ENCODE peak calls at places on chromosomes 13 and 19, in five cellular contexts. One of them, this sample, is unnamed. For H3K9me3 and H3K4me1, the result is how much of the 10 kb centered on the place peaks cover.

GRCh38 chr19:8363803-8364771 is at the start of gene ANGPTL4:
- DNase-seq in neural progenitor cell: peak
- DNase-seq in left lung: peak
- DNase-seq in psoas muscle: peak
- DNase-seq in endodermal cell: peak
- DNase-seq in this sample: peak

GRCh38 chr19:12749938-12750521 is 1.6 kb upstream of the BEST2 start:
- DNase-seq in neural progenitor cell: no peak
- DNase-seq in left lung: no peak
- DNase-seq in psoas muscle: no peak
- DNase-seq in endodermal cell: no peak
- DNase-seq in this sample: no peak

GRCh38 chr13:32734511-32734910 is 148.3 kb downstream of the PDS5B start:
- DNase-seq in neural progenitor cell: no peak
- DNase-seq in left lung: no peak
- DNase-seq in psoas muscle: no peak
- DNase-seq in endodermal cell: no peak
- DNase-seq in this sample: no peak

GRCh38 chr19:4896372-4896771 is 6.3 kb downstream of the ARRDC5 start:
- DNase-seq in neural progenitor cell: no peak
- DNase-seq in left lung: no peak
- DNase-seq in psoas muscle: peak
- DNase-seq in endodermal cell: no peak
- DNase-seq in this sample: no peak

GRCh38 chr13:43132911-43133310 is 109.5 kb downstream of the DNAJC15 start:
- DNase-seq in neural progenitor cell: peak
- DNase-seq in left lung: no peak
- DNase-seq in psoas muscle: no peak
- DNase-seq in endodermal cell: no peak
- DNase-seq in this sample: no peak

GRCh38 chr13:94620286-94620896 is 18.7 kb downstream of the GPR180 start:
- DNase-seq in neural progenitor cell: peak
- DNase-seq in left lung: no peak
- DNase-seq in psoas muscle: no peak
- DNase-seq in endodermal cell: peak
- DNase-seq in this sample: no peak

GRCh38 chr13:112968380-112968909 is 569 bp upstream of the MCF2L start:
- DNase-seq in neural progenitor cell: peak
- DNase-seq in left lung: peak
- DNase-seq in psoas muscle: no peak
- DNase-seq in endodermal cell: peak
- DNase-seq in this sample: peak

GRCh38 chr19:13165091-13165997 is 15.1 kb downstream of the IER2 start:
- DNase-seq in neural progenitor cell: peak
- DNase-seq in left lung: no peak
- DNase-seq in psoas muscle: no peak
- DNase-seq in endodermal cell: peak
- DNase-seq in this sample: no peak

GRCh38 chr19:19372656-19373416 is 32.6 kb upstream of the GATAD2A start:
- DNase-seq in neural progenitor cell: no peak
- DNase-seq in left lung: peak
- DNase-seq in psoas muscle: no peak
- DNase-seq in endodermal cell: no peak
- DNase-seq in this sample: peak

GRCh38 chr13:37870895-37871550 is 1.5 kb upstream of the TRPC4 start:
- DNase-seq in neural progenitor cell: peak
- DNase-seq in left lung: peak
- DNase-seq in psoas muscle: no peak
- DNase-seq in endodermal cell: peak
- DNase-seq in this sample: no peak

GRCh38 chr13:41562083-41562482 is 104.7 kb downstream of the RGCC start:
- DNase-seq in neural progenitor cell: no peak
- DNase-seq in left lung: no peak
- DNase-seq in psoas muscle: peak
- DNase-seq in endodermal cell: no peak
- DNase-seq in this sample: no peak

GRCh38 chr19:39937094-39937493 is 2.7 kb upstream of the FCGBP start:
- DNase-seq in neural progenitor cell: no peak
- DNase-seq in left lung: no peak
- DNase-seq in psoas muscle: no peak
- DNase-seq in endodermal cell: no peak
- DNase-seq in this sample: peak

GRCh38 chr13:109271061-109271460 is 515.3 kb downstream of the IRS2 start:
- DNase-seq in neural progenitor cell: no peak
- DNase-seq in left lung: no peak
- DNase-seq in psoas muscle: no peak
- DNase-seq in endodermal cell: no peak
- DNase-seq in this sample: no peak

GRCh38 chr19:12783226-12783848 is 7.9 kb upstream of the JUNB start:
- DNase-seq in neural progenitor cell: no peak
- DNase-seq in left lung: no peak
- DNase-seq in psoas muscle: no peak
- DNase-seq in endodermal cell: peak
- DNase-seq in this sample: no peak

GRCh38 chr13:113411216-113412023 is 41.9 kb downstream of the ADPRHL1 start:
- DNase-seq in neural progenitor cell: peak
- DNase-seq in left lung: peak
- DNase-seq in psoas muscle: peak
- DNase-seq in endodermal cell: no peak
- DNase-seq in this sample: no peak

GRCh38 chr19:34366670-34367423 is 1.9 kb downstream of the GPI start:
- DNase-seq in neural progenitor cell: no peak
- DNase-seq in left lung: no peak
- DNase-seq in psoas muscle: no peak
- DNase-seq in endodermal cell: no peak
- DNase-seq in this sample: no peak

GRCh38 chr19:47614559-47614958 is 5.6 kb downstream of the BICRA start:
- DNase-seq in neural progenitor cell: no peak
- DNase-seq in left lung: no peak
- DNase-seq in psoas muscle: no peak
- DNase-seq in endodermal cell: no peak
- DNase-seq in this sample: no peak

GRCh38 chr19:47619763-47620162 is 10.8 kb downstream of the BICRA start:
- DNase-seq in neural progenitor cell: peak
- DNase-seq in left lung: peak
- DNase-seq in psoas muscle: no peak
- DNase-seq in endodermal cell: peak
- DNase-seq in this sample: no peak

GRCh38 chr19:47615230-47615629 is 6.3 kb downstream of the BICRA start:
- DNase-seq in neural progenitor cell: no peak
- DNase-seq in left lung: no peak
- DNase-seq in psoas muscle: no peak
- DNase-seq in endodermal cell: no peak
- DNase-seq in this sample: no peak

GRCh38 chr19:47615714-47616113 is 6.8 kb downstream of the BICRA start:
- DNase-seq in neural progenitor cell: no peak
- DNase-seq in left lung: no peak
- DNase-seq in psoas muscle: no peak
- DNase-seq in endodermal cell: no peak
- DNase-seq in this sample: no peak

DNA sequence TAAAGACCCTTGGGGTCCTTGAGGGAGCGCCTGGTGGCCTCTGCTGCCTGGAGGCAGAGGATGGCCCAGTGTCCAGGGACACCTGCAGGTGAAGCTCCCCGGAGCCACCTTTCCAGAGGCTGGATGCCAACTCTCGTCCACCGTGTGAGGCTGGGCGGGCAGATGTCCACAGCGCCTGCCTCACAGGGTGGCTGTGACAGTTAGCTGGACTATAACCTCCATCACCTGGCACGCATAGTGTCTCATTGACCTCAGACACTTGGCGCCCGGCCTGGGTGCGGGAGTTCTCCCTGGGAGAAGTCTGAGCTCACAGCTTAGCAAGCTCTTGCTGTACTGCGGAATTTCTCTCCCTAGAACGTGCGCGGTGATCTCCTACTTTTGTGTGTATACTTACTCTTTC is 9.8 kb downstream of the BICRA start:
- DNase-seq in neural progenitor cell: no peak
- DNase-seq in left lung: no peak
- DNase-seq in psoas muscle: peak
- DNase-seq in endodermal cell: no peak
- DNase-seq in this sample: no peak
- H3K9me3 ChIP-seq in neural progenitor cell: under half
- H3K9me3 ChIP-seq in left lung: under half
- H3K9me3 ChIP-seq in psoas muscle: under half
- H3K9me3 ChIP-seq in endodermal cell: under half
- H3K9me3 ChIP-seq in this sample: under half

GRCh38 chr13:78256479-78256878 is 337.8 kb upstream of the EDNRB start:
- DNase-seq in neural progenitor cell: no peak
- DNase-seq in left lung: no peak
- DNase-seq in psoas muscle: no peak
- DNase-seq in endodermal cell: no peak
- DNase-seq in this sample: no peak
- H3K4me3 ChIP-seq in neural progenitor cell: no peak
- H3K4me3 ChIP-seq in left lung: no peak
- H3K4me3 ChIP-seq in psoas muscle: no peak
- H3K4me3 ChIP-seq in endodermal cell: no peak
- H3K4me3 ChIP-seq in this sample: no peak

GRCh38 chr13:29817604-29818378 is 32.6 kb downstream of the UBL3 start:
- DNase-seq in neural progenitor cell: no peak
- DNase-seq in left lung: no peak
- DNase-seq in psoas muscle: no peak
- DNase-seq in endodermal cell: no peak
- DNase-seq in this sample: no peak
- H3K4me1 ChIP-seq in neural progenitor cell: under half
- H3K4me1 ChIP-seq in left lung: under half
- H3K4me1 ChIP-seq in psoas muscle: half or more
- H3K4me1 ChIP-seq in endodermal cell: under half
- H3K4me1 ChIP-seq in this sample: under half

DNA sequence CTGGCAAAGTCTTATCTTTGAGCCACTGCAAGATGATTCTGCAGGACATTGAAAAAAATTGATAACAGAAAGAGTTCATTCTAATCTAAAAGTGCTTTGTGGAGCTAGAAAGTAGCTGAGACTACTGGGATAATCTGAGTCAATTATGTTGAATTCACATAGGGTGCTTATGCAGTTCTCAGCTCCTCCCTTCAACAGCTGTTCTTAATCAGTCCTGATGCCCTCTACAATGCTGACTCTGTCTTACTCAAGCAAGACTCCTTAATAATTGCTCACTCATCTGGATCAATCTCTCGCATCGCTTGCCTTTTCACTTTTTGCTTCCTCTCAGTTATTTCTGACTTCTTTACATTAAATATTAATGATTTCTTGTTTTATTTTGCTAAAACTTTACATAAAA is 182.1 kb downstream of the PCDH17 start:
- DNase-seq in neural progenitor cell: peak
- DNase-seq in left lung: no peak
- DNase-seq in psoas muscle: no peak
- DNase-seq in endodermal cell: no peak
- DNase-seq in this sample: no peak
- H3K9me3 ChIP-seq in neural progenitor cell: under half
- H3K9me3 ChIP-seq in left lung: under half
- H3K9me3 ChIP-seq in psoas muscle: under half
- H3K9me3 ChIP-seq in endodermal cell: under half
- H3K9me3 ChIP-seq in this sample: under half

DNA sequence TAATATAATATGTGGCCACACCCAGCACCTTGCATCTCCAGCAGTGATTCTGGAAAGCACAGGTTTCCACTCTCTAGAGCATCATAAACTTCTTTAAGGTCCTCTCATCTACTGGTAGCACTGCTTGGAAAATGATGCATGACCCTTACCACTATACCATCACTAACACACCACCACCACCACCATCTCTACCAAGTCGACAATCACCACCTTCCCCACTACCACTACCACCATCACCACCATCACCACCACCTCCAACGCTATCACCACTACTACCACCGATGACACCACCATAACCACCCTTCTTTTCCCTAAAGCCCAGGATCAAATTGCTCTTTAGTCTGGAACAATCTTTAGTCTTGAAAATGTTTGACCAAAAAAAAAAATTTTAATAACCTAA is 390.4 kb downstream of the SUCLA2 start:
- DNase-seq in neural progenitor cell: no peak
- DNase-seq in left lung: no peak
- DNase-seq in psoas muscle: no peak
- DNase-seq in endodermal cell: no peak
- DNase-seq in this sample: no peak
- H3K4me3 ChIP-seq in neural progenitor cell: no peak
- H3K4me3 ChIP-seq in left lung: no peak
- H3K4me3 ChIP-seq in psoas muscle: no peak
- H3K4me3 ChIP-seq in endodermal cell: no peak
- H3K4me3 ChIP-seq in this sample: no peak

DNA sequence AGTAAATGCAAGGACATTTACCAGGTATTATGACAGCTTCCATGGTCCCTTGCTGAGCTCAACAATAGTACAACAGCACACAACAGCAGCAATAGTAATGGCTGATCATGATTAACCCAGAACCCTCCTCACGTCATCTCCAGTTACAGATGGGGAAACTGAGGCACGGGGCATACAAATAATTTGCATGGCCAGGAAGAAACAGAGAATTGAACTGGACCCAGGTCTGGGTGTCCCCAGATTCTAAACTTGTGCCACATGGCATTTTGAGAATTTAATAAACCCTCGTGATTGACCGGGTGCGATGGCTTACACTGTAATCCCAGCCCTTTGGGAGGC is 7.2 kb downstream of the MAST3 start:
- DNase-seq in neural progenitor cell: no peak
- DNase-seq in left lung: no peak
- DNase-seq in psoas muscle: no peak
- DNase-seq in endodermal cell: no peak
- DNase-seq in this sample: no peak
- H3K4me1 ChIP-seq in neural progenitor cell: under half
- H3K4me1 ChIP-seq in left lung: under half
- H3K4me1 ChIP-seq in psoas muscle: under half
- H3K4me1 ChIP-seq in endodermal cell: under half
- H3K4me1 ChIP-seq in this sample: under half

DNA sequence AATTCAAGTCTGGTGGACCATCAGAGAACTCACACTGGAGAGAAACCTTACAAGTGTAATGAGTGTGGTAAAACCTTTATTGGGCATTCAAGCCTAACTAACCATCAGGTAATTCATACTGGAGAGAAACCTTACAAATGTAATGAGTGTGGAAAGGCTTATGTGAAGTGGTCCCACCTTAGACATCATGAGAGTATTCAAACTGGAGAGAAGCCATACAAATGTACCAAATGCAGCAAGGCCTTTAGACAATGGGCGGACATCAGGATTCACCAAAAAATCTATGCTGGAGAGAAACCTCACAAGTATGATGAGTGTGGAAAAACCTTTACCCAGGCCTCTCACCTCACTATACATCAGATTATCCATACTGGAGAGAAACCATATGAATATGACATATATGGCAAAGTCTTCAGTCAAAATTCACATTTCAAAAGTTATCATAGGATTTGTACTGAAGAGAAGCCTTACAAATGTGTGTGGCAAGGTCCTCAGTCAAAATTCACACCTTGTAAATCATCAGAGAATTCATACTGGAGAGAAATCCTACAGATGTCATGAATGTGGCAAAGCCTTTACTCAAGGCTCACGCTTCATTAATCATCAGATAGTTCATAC is 19.7 kb upstream of the ZNF665 start:
- DNase-seq in neural progenitor cell: no peak
- DNase-seq in left lung: no peak
- DNase-seq in psoas muscle: no peak
- DNase-seq in endodermal cell: no peak
- DNase-seq in this sample: no peak
- H3K9me3 ChIP-seq in neural progenitor cell: under half
- H3K9me3 ChIP-seq in left lung: half or more
- H3K9me3 ChIP-seq in psoas muscle: half or more
- H3K9me3 ChIP-seq in endodermal cell: half or more
- H3K9me3 ChIP-seq in this sample: half or more